ENCODE peak calls at places on chromosomes 11 and 22, in nine cellular contexts. One of them, this sample, is unnamed. For H3K36me3, the result is how much of the 10 kb centered on the place peaks cover.

GRCh38 chr11:14345668-14346067 is 13.3 kb downstream of the RRAS2 start:
- DNase-seq in lower lobe of right lung: no peak
- DNase-seq in kidney: no peak
- DNase-seq in mammary epithelial cell: no peak
- DNase-seq in CD8-positive, alpha-beta T cell: no peak
- DNase-seq in CD4-positive, alpha-beta memory T cell: no peak
- DNase-seq in psoas muscle: no peak
- DNase-seq in kidney epithelial cell: no peak
- DNase-seq in IMR-90: peak
- DNase-seq in this sample: no peak

GRCh38 chr11:61968758-61969390 is 1.4 kb upstream of the FTH1 start:
- DNase-seq in lower lobe of right lung: no peak
- DNase-seq in kidney: peak
- DNase-seq in mammary epithelial cell: no peak
- DNase-seq in CD8-positive, alpha-beta T cell: no peak
- DNase-seq in CD4-positive, alpha-beta memory T cell: no peak
- DNase-seq in psoas muscle: no peak
- DNase-seq in kidney epithelial cell: no peak
- DNase-seq in IMR-90: no peak
- DNase-seq in this sample: no peak

GRCh38 chr11:116691779-116692178 is 81.0 kb downstream of the BUD13 start:
- DNase-seq in lower lobe of right lung: peak
- DNase-seq in kidney: no peak
- DNase-seq in mammary epithelial cell: no peak
- DNase-seq in CD8-positive, alpha-beta T cell: peak
- DNase-seq in CD4-positive, alpha-beta memory T cell: peak
- DNase-seq in psoas muscle: peak
- DNase-seq in kidney epithelial cell: no peak
- DNase-seq in IMR-90: peak
- DNase-seq in this sample: peak

GRCh38 chr11:9527481-9528140 is 45.9 kb upstream of the WEE1 start:
- DNase-seq in lower lobe of right lung: no peak
- DNase-seq in kidney: no peak
- DNase-seq in mammary epithelial cell: peak
- DNase-seq in CD8-positive, alpha-beta T cell: no peak
- DNase-seq in CD4-positive, alpha-beta memory T cell: no peak
- DNase-seq in psoas muscle: no peak
- DNase-seq in kidney epithelial cell: no peak
- DNase-seq in IMR-90: peak
- DNase-seq in this sample: no peak

GRCh38 chr11:36300651-36301050 is 4.6 kb downstream of the PRR5L start:
- DNase-seq in lower lobe of right lung: peak
- DNase-seq in kidney: no peak
- DNase-seq in mammary epithelial cell: no peak
- DNase-seq in CD8-positive, alpha-beta T cell: no peak
- DNase-seq in CD4-positive, alpha-beta memory T cell: no peak
- DNase-seq in psoas muscle: peak
- DNase-seq in kidney epithelial cell: no peak
- DNase-seq in IMR-90: peak
- DNase-seq in this sample: no peak

GRCh38 chr22:39236321-39237275 is 8.2 kb downstream of the PDGFB start:
- DNase-seq in lower lobe of right lung: peak
- DNase-seq in kidney: peak
- DNase-seq in mammary epithelial cell: no peak
- DNase-seq in CD8-positive, alpha-beta T cell: peak
- DNase-seq in CD4-positive, alpha-beta memory T cell: peak
- DNase-seq in psoas muscle: peak
- DNase-seq in kidney epithelial cell: no peak
- DNase-seq in IMR-90: no peak
- DNase-seq in this sample: peak

GRCh38 chr22:28034760-28035401 is 115.8 kb upstream of the PITPNB start:
- DNase-seq in lower lobe of right lung: no peak
- DNase-seq in kidney: peak
- DNase-seq in mammary epithelial cell: no peak
- DNase-seq in CD8-positive, alpha-beta T cell: no peak
- DNase-seq in CD4-positive, alpha-beta memory T cell: no peak
- DNase-seq in psoas muscle: peak
- DNase-seq in kidney epithelial cell: no peak
- DNase-seq in IMR-90: peak
- DNase-seq in this sample: no peak

GRCh38 chr11:32210601-32211000 is 119.7 kb downstream of the RCN1 start:
- DNase-seq in lower lobe of right lung: no peak
- DNase-seq in kidney: no peak
- DNase-seq in mammary epithelial cell: peak
- DNase-seq in CD8-positive, alpha-beta T cell: no peak
- DNase-seq in CD4-positive, alpha-beta memory T cell: no peak
- DNase-seq in psoas muscle: no peak
- DNase-seq in kidney epithelial cell: no peak
- DNase-seq in IMR-90: peak
- DNase-seq in this sample: no peak

GRCh38 chr11:34468209-34468841 is 29.6 kb downstream of the CAT start:
- DNase-seq in lower lobe of right lung: no peak
- DNase-seq in kidney: no peak
- DNase-seq in mammary epithelial cell: peak
- DNase-seq in CD8-positive, alpha-beta T cell: peak
- DNase-seq in CD4-positive, alpha-beta memory T cell: peak
- DNase-seq in psoas muscle: no peak
- DNase-seq in kidney epithelial cell: no peak
- DNase-seq in IMR-90: peak
- DNase-seq in this sample: no peak
- H3K36me3 ChIP-seq in lower lobe of right lung: half or more
- H3K36me3 ChIP-seq in kidney: under half
- H3K36me3 ChIP-seq in mammary epithelial cell: under half
- H3K36me3 ChIP-seq in CD8-positive, alpha-beta T cell: under half
- H3K36me3 ChIP-seq in CD4-positive, alpha-beta memory T cell: under half
- H3K36me3 ChIP-seq in psoas muscle: under half
- H3K36me3 ChIP-seq in kidney epithelial cell: under half
- H3K36me3 ChIP-seq in IMR-90: half or more
- H3K36me3 ChIP-seq in this sample: under half

DNA sequence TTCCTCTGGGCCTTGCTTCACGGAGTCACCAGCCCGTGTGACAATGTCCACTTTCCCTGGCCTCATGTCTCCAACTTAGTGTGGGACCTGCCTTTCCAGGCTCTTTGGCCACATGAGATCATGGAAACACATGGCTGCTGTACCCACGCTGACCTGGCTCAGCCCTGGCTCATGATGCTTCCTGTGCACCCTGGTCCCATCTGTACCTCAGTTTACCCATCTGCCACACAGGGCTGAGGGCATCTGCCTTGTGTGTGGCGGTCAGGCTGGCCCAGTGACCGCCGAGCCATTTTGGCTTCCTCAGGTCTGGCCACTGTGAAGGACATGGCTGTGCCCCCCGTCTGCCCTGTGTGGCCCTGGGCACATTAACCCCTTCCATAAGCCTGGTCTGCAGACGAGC is 32.2 kb upstream of the CCDC188 start:
- DNase-seq in lower lobe of right lung: no peak
- DNase-seq in kidney: no peak
- DNase-seq in mammary epithelial cell: no peak
- DNase-seq in CD8-positive, alpha-beta T cell: no peak
- DNase-seq in CD4-positive, alpha-beta memory T cell: no peak
- DNase-seq in psoas muscle: no peak
- DNase-seq in kidney epithelial cell: no peak
- DNase-seq in IMR-90: no peak
- DNase-seq in this sample: no peak
- H3K36me3 ChIP-seq in lower lobe of right lung: under half
- H3K36me3 ChIP-seq in kidney: under half
- H3K36me3 ChIP-seq in mammary epithelial cell: under half
- H3K36me3 ChIP-seq in CD8-positive, alpha-beta T cell: under half
- H3K36me3 ChIP-seq in CD4-positive, alpha-beta memory T cell: under half
- H3K36me3 ChIP-seq in psoas muscle: under half
- H3K36me3 ChIP-seq in kidney epithelial cell: under half
- H3K36me3 ChIP-seq in IMR-90: under half
- H3K36me3 ChIP-seq in this sample: under half

DNA sequence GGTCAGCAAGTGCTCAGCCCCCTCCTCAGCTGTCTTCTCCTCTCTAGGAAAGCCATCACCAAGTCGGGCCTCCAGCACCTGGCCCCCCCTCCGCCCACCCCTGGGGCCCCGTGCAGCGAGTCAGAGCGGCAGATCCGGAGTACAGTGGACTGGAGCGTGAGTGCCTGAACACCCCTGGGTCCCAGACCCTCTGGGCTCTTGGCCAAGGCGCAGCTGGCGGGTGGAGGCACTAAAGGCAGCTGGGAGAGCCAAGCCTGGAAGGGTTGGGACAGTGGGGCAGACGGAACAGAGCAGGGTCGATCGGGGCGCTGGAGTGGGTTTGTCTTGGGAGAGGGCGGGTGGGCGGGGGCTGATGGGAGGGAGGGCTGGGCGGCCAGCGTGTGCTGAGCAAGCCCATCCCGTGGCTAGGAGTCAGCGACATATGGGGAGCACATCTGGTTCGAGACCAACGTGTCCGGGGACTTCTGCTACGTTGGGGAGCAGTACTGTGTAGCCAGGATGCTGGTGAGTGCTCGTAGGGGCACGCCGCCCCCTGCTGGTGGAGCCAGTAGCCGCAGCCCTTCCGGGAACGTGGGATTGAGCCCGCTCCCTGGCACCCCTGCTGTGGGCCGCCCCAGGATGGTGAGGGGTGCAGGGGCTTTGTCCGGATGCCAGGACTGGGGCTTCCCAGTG is 14.1 kb upstream of the MDK start:
- DNase-seq in lower lobe of right lung: peak
- DNase-seq in kidney: peak
- DNase-seq in mammary epithelial cell: no peak
- DNase-seq in CD8-positive, alpha-beta T cell: peak
- DNase-seq in CD4-positive, alpha-beta memory T cell: peak
- DNase-seq in psoas muscle: peak
- DNase-seq in kidney epithelial cell: no peak
- DNase-seq in IMR-90: peak
- DNase-seq in this sample: peak
- H3K36me3 ChIP-seq in lower lobe of right lung: under half
- H3K36me3 ChIP-seq in kidney: under half
- H3K36me3 ChIP-seq in mammary epithelial cell: under half
- H3K36me3 ChIP-seq in CD8-positive, alpha-beta T cell: under half
- H3K36me3 ChIP-seq in CD4-positive, alpha-beta memory T cell: half or more
- H3K36me3 ChIP-seq in psoas muscle: under half
- H3K36me3 ChIP-seq in kidney epithelial cell: under half
- H3K36me3 ChIP-seq in IMR-90: under half
- H3K36me3 ChIP-seq in this sample: half or more

DNA sequence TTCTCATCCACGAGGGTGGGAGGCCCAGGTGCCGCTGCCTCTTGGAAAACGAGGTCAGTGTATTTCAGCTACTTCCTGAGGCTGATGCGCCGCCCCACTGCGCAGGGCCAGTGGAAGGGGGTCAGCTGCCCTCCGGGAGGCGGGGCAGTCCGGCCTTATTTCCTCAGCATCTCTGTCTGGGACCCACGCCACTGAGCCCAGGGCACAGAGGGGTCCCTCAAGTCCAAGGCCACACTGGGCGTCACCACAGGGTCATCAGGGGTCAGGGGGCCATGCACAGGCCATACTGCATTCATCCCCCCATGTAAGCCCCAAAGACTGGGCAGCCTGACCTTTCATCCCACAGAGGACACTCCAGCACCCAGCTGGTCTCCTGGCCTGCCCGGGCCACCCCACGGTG is 12.1 kb downstream of the RTN4R start:
- DNase-seq in lower lobe of right lung: no peak
- DNase-seq in kidney: no peak
- DNase-seq in mammary epithelial cell: no peak
- DNase-seq in CD8-positive, alpha-beta T cell: no peak
- DNase-seq in CD4-positive, alpha-beta memory T cell: no peak
- DNase-seq in psoas muscle: no peak
- DNase-seq in kidney epithelial cell: no peak
- DNase-seq in IMR-90: no peak
- DNase-seq in this sample: no peak
- H3K36me3 ChIP-seq in lower lobe of right lung: under half
- H3K36me3 ChIP-seq in kidney: under half
- H3K36me3 ChIP-seq in mammary epithelial cell: under half
- H3K36me3 ChIP-seq in CD8-positive, alpha-beta T cell: under half
- H3K36me3 ChIP-seq in CD4-positive, alpha-beta memory T cell: under half
- H3K36me3 ChIP-seq in psoas muscle: under half
- H3K36me3 ChIP-seq in kidney epithelial cell: under half
- H3K36me3 ChIP-seq in IMR-90: under half
- H3K36me3 ChIP-seq in this sample: under half

This sample was measured in CD8-positive, alpha-beta memory T cell.